ENCODE peak calls at places on chromosomes 2 and 18, in seven cellular contexts. One of them, this sample, is unnamed.

GRCh38 chr2:238439912-238440311 is 13.2 kb downstream of the ASB1 start:
- DNase-seq in CD4-positive, alpha-beta T cell: no peak
- DNase-seq in HFFc6: peak
- DNase-seq in AG10803: no peak
- DNase-seq in EH: peak
- DNase-seq in GM20000: no peak
- DNase-seq in HAP-1: no peak
- DNase-seq in this sample: no peak

GRCh38 chr2:217370391-217370790 is 510.5 kb upstream of the TNP1 start:
- DNase-seq in CD4-positive, alpha-beta T cell: no peak
- DNase-seq in HFFc6: peak
- DNase-seq in AG10803: peak
- DNase-seq in EH: peak
- DNase-seq in GM20000: no peak
- DNase-seq in HAP-1: no peak
- DNase-seq in this sample: no peak

GRCh38 chr2:23505984-23506380 is 121.0 kb downstream of the KLHL29 start:
- DNase-seq in CD4-positive, alpha-beta T cell: no peak
- DNase-seq in HFFc6: no peak
- DNase-seq in AG10803: peak
- DNase-seq in EH: peak
- DNase-seq in GM20000: no peak
- DNase-seq in HAP-1: no peak
- DNase-seq in this sample: no peak

GRCh38 chr18:2002178-2002577 is 569.1 kb downstream of the METTL4 start:
- DNase-seq in CD4-positive, alpha-beta T cell: no peak
- DNase-seq in HFFc6: no peak
- DNase-seq in AG10803: no peak
- DNase-seq in EH: no peak
- DNase-seq in GM20000: no peak
- DNase-seq in HAP-1: peak
- DNase-seq in this sample: no peak

GRCh38 chr2:70946832-70947442 is 11.2 kb downstream of the ATP6V1B1 start:
- DNase-seq in CD4-positive, alpha-beta T cell: peak
- DNase-seq in HFFc6: peak
- DNase-seq in AG10803: peak
- DNase-seq in EH: peak
- DNase-seq in GM20000: peak
- DNase-seq in HAP-1: peak
- DNase-seq in this sample: peak

GRCh38 chr2:72140621-72140960 is 7.1 kb downstream of the CYP26B1 start:
- DNase-seq in CD4-positive, alpha-beta T cell: no peak
- DNase-seq in HFFc6: no peak
- DNase-seq in AG10803: no peak
- DNase-seq in EH: no peak
- DNase-seq in GM20000: no peak
- DNase-seq in HAP-1: no peak
- DNase-seq in this sample: no peak

GRCh38 chr2:26472821-26473655 is 4.9 kb downstream of the OTOF start:
- DNase-seq in CD4-positive, alpha-beta T cell: no peak
- DNase-seq in HFFc6: no peak
- DNase-seq in AG10803: no peak
- DNase-seq in EH: no peak
- DNase-seq in GM20000: no peak
- DNase-seq in HAP-1: no peak
- DNase-seq in this sample: no peak

GRCh38 chr2:55162284-55163006 is 69.6 kb downstream of the CLHC1 start:
- DNase-seq in CD4-positive, alpha-beta T cell: no peak
- DNase-seq in HFFc6: no peak
- DNase-seq in AG10803: no peak
- DNase-seq in EH: no peak
- DNase-seq in GM20000: no peak
- DNase-seq in HAP-1: no peak
- DNase-seq in this sample: no peak

GRCh38 chr18:52190630-52191029 is 149.4 kb upstream of the DCC start:
- DNase-seq in CD4-positive, alpha-beta T cell: no peak
- DNase-seq in HFFc6: no peak
- DNase-seq in AG10803: no peak
- DNase-seq in EH: no peak
- DNase-seq in GM20000: no peak
- DNase-seq in HAP-1: no peak
- DNase-seq in this sample: no peak

GRCh38 chr18:23133860-23134779 is 1.2 kb upstream of the CABLES1 start:
- DNase-seq in CD4-positive, alpha-beta T cell: no peak
- DNase-seq in HFFc6: no peak
- DNase-seq in AG10803: no peak
- DNase-seq in EH: no peak
- DNase-seq in GM20000: peak
- DNase-seq in HAP-1: peak
- DNase-seq in this sample: no peak

GRCh38 chr2:72293620-72294019 is 146.0 kb upstream of the CYP26B1 start:
- DNase-seq in CD4-positive, alpha-beta T cell: no peak
- DNase-seq in HFFc6: no peak
- DNase-seq in AG10803: peak
- DNase-seq in EH: peak
- DNase-seq in GM20000: no peak
- DNase-seq in HAP-1: no peak
- DNase-seq in this sample: peak

GRCh38 chr2:43218550-43219382 is 7.6 kb downstream of the ZFP36L2 start:
- DNase-seq in CD4-positive, alpha-beta T cell: peak
- DNase-seq in HFFc6: no peak
- DNase-seq in AG10803: peak
- DNase-seq in EH: no peak
- DNase-seq in GM20000: peak
- DNase-seq in HAP-1: no peak
- DNase-seq in this sample: no peak

GRCh38 chr2:120346667-120347358 is 877 bp downstream of the INHBB start:
- DNase-seq in CD4-positive, alpha-beta T cell: no peak
- DNase-seq in HFFc6: peak
- DNase-seq in AG10803: peak
- DNase-seq in EH: peak
- DNase-seq in GM20000: no peak
- DNase-seq in HAP-1: no peak
- DNase-seq in this sample: no peak

GRCh38 chr18:12679183-12679786 is 21.4 kb upstream of the SPIRE1 start:
- DNase-seq in CD4-positive, alpha-beta T cell: no peak
- DNase-seq in HFFc6: no peak
- DNase-seq in AG10803: peak
- DNase-seq in EH: peak
- DNase-seq in GM20000: no peak
- DNase-seq in HAP-1: no peak
- DNase-seq in this sample: no peak

GRCh38 chr2:129896226-129897100 is 83.0 kb upstream of the RAB6C start:
- DNase-seq in CD4-positive, alpha-beta T cell: no peak
- DNase-seq in HFFc6: no peak
- DNase-seq in AG10803: no peak
- DNase-seq in EH: no peak
- DNase-seq in GM20000: no peak
- DNase-seq in HAP-1: no peak
- DNase-seq in this sample: no peak

GRCh38 chr2:178328037-178328436 is 122.9 kb downstream of the PRKRA start:
- DNase-seq in CD4-positive, alpha-beta T cell: no peak
- DNase-seq in HFFc6: no peak
- DNase-seq in AG10803: peak
- DNase-seq in EH: peak
- DNase-seq in GM20000: no peak
- DNase-seq in HAP-1: no peak
- DNase-seq in this sample: peak

GRCh38 chr2:45885111-45885685 is 233.7 kb downstream of the PRKCE start:
- DNase-seq in CD4-positive, alpha-beta T cell: no peak
- DNase-seq in HFFc6: no peak
- DNase-seq in AG10803: peak
- DNase-seq in EH: peak
- DNase-seq in GM20000: no peak
- DNase-seq in HAP-1: no peak
- DNase-seq in this sample: no peak

GRCh38 chr18:48714873-48715272 is 176.0 kb downstream of the CTIF start:
- DNase-seq in CD4-positive, alpha-beta T cell: no peak
- DNase-seq in HFFc6: no peak
- DNase-seq in AG10803: no peak
- DNase-seq in EH: no peak
- DNase-seq in GM20000: no peak
- DNase-seq in HAP-1: no peak
- DNase-seq in this sample: no peak

GRCh38 chr2:241507430-241508239 is 749 bp downstream of the STK25 start:
- DNase-seq in CD4-positive, alpha-beta T cell: peak
- DNase-seq in HFFc6: peak
- DNase-seq in AG10803: peak
- DNase-seq in EH: peak
- DNase-seq in GM20000: peak
- DNase-seq in HAP-1: no peak
- DNase-seq in this sample: no peak

GRCh38 chr2:105889046-105889445 is 144.3 kb downstream of the NCK2 start:
- DNase-seq in CD4-positive, alpha-beta T cell: no peak
- DNase-seq in HFFc6: no peak
- DNase-seq in AG10803: no peak
- DNase-seq in EH: peak
- DNase-seq in GM20000: no peak
- DNase-seq in HAP-1: no peak
- DNase-seq in this sample: no peak

GRCh38 chr2:120779781-120780283 is 44.2 kb downstream of the GLI2 start:
- DNase-seq in CD4-positive, alpha-beta T cell: no peak
- DNase-seq in HFFc6: peak
- DNase-seq in AG10803: peak
- DNase-seq in EH: peak
- DNase-seq in GM20000: no peak
- DNase-seq in HAP-1: no peak
- DNase-seq in this sample: no peak

GRCh38 chr2:116716038-116716437 is 1098.5 kb upstream of the DDX18 start:
- DNase-seq in CD4-positive, alpha-beta T cell: no peak
- DNase-seq in HFFc6: no peak
- DNase-seq in AG10803: no peak
- DNase-seq in EH: no peak
- DNase-seq in GM20000: no peak
- DNase-seq in HAP-1: peak
- DNase-seq in this sample: no peak

GRCh38 chr2:239929504-239929903 is 95.6 kb downstream of the NDUFA10 start:
- DNase-seq in CD4-positive, alpha-beta T cell: no peak
- DNase-seq in HFFc6: no peak
- DNase-seq in AG10803: no peak
- DNase-seq in EH: no peak
- DNase-seq in GM20000: no peak
- DNase-seq in HAP-1: no peak
- DNase-seq in this sample: no peak

GRCh38 chr2:30298302-30298701 is 67.0 kb downstream of the LBH start:
- DNase-seq in CD4-positive, alpha-beta T cell: no peak
- DNase-seq in HFFc6: no peak
- DNase-seq in AG10803: no peak
- DNase-seq in EH: no peak
- DNase-seq in GM20000: no peak
- DNase-seq in HAP-1: no peak
- DNase-seq in this sample: no peak

GRCh38 chr18:74963820-74964446 is 245.0 kb downstream of the PTGR3 start:
- DNase-seq in CD4-positive, alpha-beta T cell: no peak
- DNase-seq in HFFc6: peak
- DNase-seq in AG10803: peak
- DNase-seq in EH: peak
- DNase-seq in GM20000: peak
- DNase-seq in HAP-1: peak
- DNase-seq in this sample: peak

GRCh38 chr18:79897940-79898625 is 53.4 kb downstream of the SLC66A2 start:
- DNase-seq in CD4-positive, alpha-beta T cell: no peak
- DNase-seq in HFFc6: no peak
- DNase-seq in AG10803: no peak
- DNase-seq in EH: no peak
- DNase-seq in GM20000: no peak
- DNase-seq in HAP-1: no peak
- DNase-seq in this sample: no peak

GRCh38 chr2:207121784-207122183 is 44.0 kb downstream of the KLF7 start:
- DNase-seq in CD4-positive, alpha-beta T cell: no peak
- DNase-seq in HFFc6: peak
- DNase-seq in AG10803: peak
- DNase-seq in EH: peak
- DNase-seq in GM20000: no peak
- DNase-seq in HAP-1: no peak
- DNase-seq in this sample: peak

GRCh38 chr2:157593411-157593810 is 35.3 kb downstream of the ACVR1C start:
- DNase-seq in CD4-positive, alpha-beta T cell: no peak
- DNase-seq in HFFc6: no peak
- DNase-seq in AG10803: no peak
- DNase-seq in EH: no peak
- DNase-seq in GM20000: no peak
- DNase-seq in HAP-1: no peak
- DNase-seq in this sample: no peak

GRCh38 chr18:23519725-23520124 is 16.4 kb downstream of the RMC1 start:
- DNase-seq in CD4-positive, alpha-beta T cell: no peak
- DNase-seq in HFFc6: no peak
- DNase-seq in AG10803: no peak
- DNase-seq in EH: peak
- DNase-seq in GM20000: no peak
- DNase-seq in HAP-1: no peak
- DNase-seq in this sample: peak

GRCh38 chr18:49560277-49561126 is 1.4 kb upstream of the LIPG start:
- DNase-seq in CD4-positive, alpha-beta T cell: no peak
- DNase-seq in HFFc6: no peak
- DNase-seq in AG10803: no peak
- DNase-seq in EH: no peak
- DNase-seq in GM20000: no peak
- DNase-seq in HAP-1: no peak
- DNase-seq in this sample: no peak

GRCh38 chr2:229159405-229159804 is 111.7 kb downstream of the PID1 start:
- DNase-seq in CD4-positive, alpha-beta T cell: no peak
- DNase-seq in HFFc6: no peak
- DNase-seq in AG10803: no peak
- DNase-seq in EH: no peak
- DNase-seq in GM20000: no peak
- DNase-seq in HAP-1: no peak
- DNase-seq in this sample: no peak

GRCh38 chr2:26721267-26722032 is 28.9 kb downstream of the KCNK3 start:
- DNase-seq in CD4-positive, alpha-beta T cell: no peak
- DNase-seq in HFFc6: no peak
- DNase-seq in AG10803: no peak
- DNase-seq in EH: no peak
- DNase-seq in GM20000: no peak
- DNase-seq in HAP-1: no peak
- DNase-seq in this sample: no peak

GRCh38 chr18:8681196-8681595 is 24.2 kb upstream of the MTCL1 start:
- DNase-seq in CD4-positive, alpha-beta T cell: no peak
- DNase-seq in HFFc6: no peak
- DNase-seq in AG10803: no peak
- DNase-seq in EH: no peak
- DNase-seq in GM20000: no peak
- DNase-seq in HAP-1: no peak
- DNase-seq in this sample: no peak

GRCh38 chr2:5479265-5479928 is 212.8 kb upstream of the SOX11 start:
- DNase-seq in CD4-positive, alpha-beta T cell: no peak
- DNase-seq in HFFc6: no peak
- DNase-seq in AG10803: no peak
- DNase-seq in EH: no peak
- DNase-seq in GM20000: no peak
- DNase-seq in HAP-1: no peak
- DNase-seq in this sample: no peak

GRCh38 chr2:128396500-128396891 is 77.8 kb upstream of the HS6ST1 start:
- DNase-seq in CD4-positive, alpha-beta T cell: no peak
- DNase-seq in HFFc6: no peak
- DNase-seq in AG10803: no peak
- DNase-seq in EH: no peak
- DNase-seq in GM20000: no peak
- DNase-seq in HAP-1: no peak
- DNase-seq in this sample: no peak

This sample was measured in pulmonary artery endothelial cell.